ENCODE peak calls at places on chromosomes 3 and 15, in four cellular contexts. Q, A, Z and O are unnamed samples.

GRCh38 chr3:127738192-127738840 is 65.6 kb downstream of the ABTB1 start:
- DNase-seq in Q (no peak), A (no peak), Z (no peak), O (no peak)

GRCh38 chr3:15535757-15536156 is 14.3 kb upstream of the COLQ start:
- DNase-seq in Q (no peak), A (no peak), Z (peak; percentile 53), O (peak; percentile 81)

GRCh38 chr3:169664034-169664820 is 715 bp upstream of the MECOM start:
- DNase-seq in Q (no peak), A (no peak), Z (no peak), O (no peak)

GRCh38 chr3:9028134-9028533 is 64.9 kb upstream of the RAD18 start:
- DNase-seq in Q (peak; percentile 11), A (peak; percentile 94), Z (no peak), O (no peak)

GRCh38 chr3:26100176-26100575 is 310.3 kb downstream of the OXSM start:
- DNase-seq in Q (no peak), A (no peak), Z (no peak), O (no peak)

GRCh38 chr3:161548301-161548700 is 51.7 kb downstream of the OTOL1 start:
- DNase-seq in Q (no peak), A (no peak), Z (no peak), O (no peak)

GRCh38 chr15:48279608-48280007 is 51.6 kb upstream of the DUT start:
- DNase-seq in Q (no peak), A (no peak), Z (no peak), O (no peak)

GRCh38 chr15:31158858-31159569 is 57.5 kb upstream of the TRPM1 start:
- DNase-seq in Q (no peak), A (no peak), Z (no peak), O (no peak)

GRCh38 chr3:8757551-8758518 is 11.6 kb downstream of the OXTR start:
- DNase-seq in Q (peak; percentile 45), A (peak; percentile 89), Z (no peak), O (no peak)

GRCh38 chr3:134483195-134483890 is 2.4 kb downstream of the ANAPC13 start:
- DNase-seq in Q (peak; percentile 77), A (no peak), Z (no peak), O (no peak)

GRCh38 chr3:101383156-101383575 is 62.8 kb upstream of the IMPG2 start:
- DNase-seq in Q (peak; percentile 3), A (no peak), Z (no peak), O (no peak)

GRCh38 chr3:42263354-42264346 is 2.3 kb downstream of the CCK start:
- DNase-seq in Q (no peak), A (no peak), Z (no peak), O (peak; percentile 37)

GRCh38 chr3:52521881-52522650 is 11.6 kb downstream of the NT5DC2 start:
- DNase-seq in Q (no peak), A (peak; percentile 46), Z (no peak), O (no peak)

GRCh38 chr15:98955980-98956723 is 51.4 kb downstream of the PGPEP1L start:
- DNase-seq in Q (no peak), A (no peak), Z (no peak), O (no peak)

GRCh38 chr3:4065080-4065479 is 238.1 kb upstream of the SETMAR start:
- DNase-seq in Q (no peak), A (no peak), Z (no peak), O (no peak)

GRCh38 chr3:130849111-130849552 is 44.8 kb upstream of the ATP2C1 start:
- DNase-seq in Q (no peak), A (peak; percentile 71), Z (no peak), O (no peak)

GRCh38 chr15:68365140-68365745 is 66.7 kb downstream of the ITGA11 start:
- DNase-seq in Q (no peak), A (no peak), Z (no peak), O (peak; percentile 31)

GRCh38 chr15:26702381-26702780 is 70.5 kb downstream of the GABRB3 start:
- DNase-seq in Q (no peak), A (no peak), Z (no peak), O (no peak)

GRCh38 chr3:154749514-154749913 is 319.5 kb upstream of the GPR149 start:
- DNase-seq in Q (no peak), A (no peak), Z (no peak), O (no peak)

GRCh38 chr3:138374573-138375134 is 26.3 kb downstream of the MRAS start:
- DNase-seq in Q (no peak), A (no peak), Z (no peak), O (no peak)

GRCh38 chr3:115671761-115672455 is 48.6 kb downstream of the GAP43 start:
- DNase-seq in Q (no peak), A (no peak), Z (no peak), O (no peak)

GRCh38 chr3:141275973-141276372 is 44.3 kb downstream of the PXYLP1 start:
- DNase-seq in Q (peak; percentile 58), A (no peak), Z (no peak), O (no peak)
- TF ChIP-seq CTCF in Q (no peak), A (no peak), Z (no peak), O (no peak)

DNA sequence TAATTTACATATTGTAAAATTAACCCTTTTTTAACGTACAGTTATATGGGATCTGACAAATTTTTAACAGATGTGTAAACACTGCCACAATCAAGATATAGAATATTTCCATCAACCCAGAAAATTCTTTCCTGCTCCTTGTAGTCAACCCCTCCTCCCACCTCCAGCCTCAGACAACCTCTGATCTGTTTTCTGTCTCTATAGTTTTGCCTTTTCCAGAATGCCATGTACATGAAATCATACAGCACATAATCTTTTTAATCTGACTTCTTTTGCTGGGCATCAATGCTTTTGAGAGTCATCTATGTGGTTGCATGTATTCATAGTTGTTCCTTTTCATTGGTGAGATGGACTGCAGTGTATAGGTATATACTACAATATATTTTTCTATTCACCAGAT is 153.0 kb downstream of the SMAD6 start:
- DNase-seq in Q (no peak), A (no peak), Z (no peak), O (no peak)
- TF ChIP-seq CTCF in Q (no peak), A (no peak), Z (no peak), O (no peak)

GRCh38 chr3:157529751-157530150 is 26.5 kb upstream of the VEPH1 start:
- DNase-seq in Q (no peak), A (no peak), Z (no peak), O (no peak)
- TF ChIP-seq CTCF in Q (no peak), A (no peak), Z (no peak), O (no peak)

DNA sequence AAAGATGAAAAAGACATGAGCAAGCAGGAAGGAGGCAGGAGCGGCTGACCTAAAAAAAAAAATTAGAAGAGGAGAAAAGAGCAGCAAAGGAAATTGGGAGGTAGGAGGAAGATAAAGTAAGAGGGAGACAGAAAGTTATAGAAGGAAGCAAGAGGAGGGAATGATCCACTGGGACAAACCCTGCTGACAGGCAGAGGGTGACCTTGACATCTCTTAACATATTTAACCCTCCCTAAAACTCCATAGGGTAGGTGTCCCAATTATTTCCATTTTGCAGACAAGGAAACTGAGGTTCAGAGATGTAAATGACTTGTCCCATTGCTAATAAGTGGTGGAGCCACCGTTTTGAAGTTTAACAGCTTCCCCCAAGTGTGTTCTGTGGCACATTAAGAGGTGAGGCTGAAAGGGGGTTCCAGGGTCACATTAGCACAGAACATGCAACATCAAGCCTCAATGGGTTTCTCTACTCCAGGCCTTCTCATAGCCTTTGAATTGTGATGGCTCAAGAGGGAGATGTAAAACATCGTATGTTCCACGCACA is 37.4 kb upstream of the PRICKLE2 start:
- DNase-seq in Q (no peak), A (no peak), Z (no peak), O (no peak)
- TF ChIP-seq CTCF in Q (peak; percentile 33), A (no peak), Z (no peak), O (no peak)

DNA sequence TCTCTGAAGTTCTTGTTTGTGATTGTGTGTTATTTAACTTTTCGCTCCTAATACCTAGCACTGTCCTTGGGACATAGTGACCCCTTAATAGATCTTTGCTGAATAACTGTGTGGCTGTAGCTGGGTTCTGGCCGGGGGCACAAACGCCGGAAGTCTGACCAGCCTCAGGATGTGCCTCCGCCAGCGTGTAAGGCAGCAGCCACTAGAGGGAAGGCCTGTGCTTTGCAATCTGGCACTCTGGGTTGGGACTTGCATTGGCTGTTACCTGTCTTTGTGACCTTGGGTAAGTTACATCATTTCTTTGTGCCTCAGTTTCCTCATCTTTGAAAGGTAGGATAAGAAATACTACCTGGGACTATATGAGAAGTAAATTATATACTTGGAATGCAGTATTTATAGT is 158.7 kb downstream of the GHSR start:
- DNase-seq in Q (no peak), A (no peak), Z (no peak), O (no peak)
- TF ChIP-seq CTCF in Q (peak; percentile 65), A (peak; percentile 43), Z (no peak), O (no peak)

DNA sequence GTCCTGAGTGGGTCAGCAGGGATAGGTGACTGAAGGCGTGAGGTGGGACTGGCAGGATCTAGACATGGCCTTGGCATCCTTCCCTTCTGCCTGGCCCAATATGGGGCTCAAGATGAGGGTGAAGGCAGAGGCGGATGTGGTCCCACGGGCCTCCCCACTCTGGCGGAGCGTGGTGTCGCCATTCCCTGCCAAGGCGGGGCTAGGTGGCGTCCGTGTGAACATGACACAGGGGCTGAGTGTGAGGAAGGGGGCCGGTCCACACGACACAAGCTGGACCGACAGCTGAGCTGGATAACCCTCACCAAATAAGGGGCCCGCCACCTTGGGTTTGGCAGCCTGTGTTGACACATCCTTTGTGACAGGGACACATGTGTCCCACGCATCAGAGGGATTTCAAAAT is 43.1 kb downstream of the ZNF710 start:
- DNase-seq in Q (no peak), A (peak; percentile 28), Z (no peak), O (no peak)
- TF ChIP-seq CTCF in Q (no peak), A (no peak), Z (no peak), O (no peak)

GRCh38 chr15:80988148-80988796 is 1.3 kb downstream of the MESD start:
- DNase-seq in Q (no peak), A (no peak), Z (no peak), O (no peak)
- TF ChIP-seq CTCF in Q (no peak), A (no peak), Z (no peak), O (no peak)